ENCODE peak calls at places on chromosomes 5 and 9, in six cellular contexts. P, O, J, K, M and H are unnamed samples.

GRCh38 chr5:176610430-176610763 is 441 bp upstream of the GPRIN1 start:
- DNase-seq in J (no peak), K (no peak), M (no peak), P (no peak), O (no peak), H (no peak)

GRCh38 chr9:33690156-33690908 is 105.0 kb upstream of the PRSS3 start:
- DNase-seq in M (no peak), O (no peak), P (no peak), K (no peak), J (no peak), H (no peak)

GRCh38 chr5:179370490-179371122 is 25.3 kb upstream of the ADAMTS2 start:
- DNase-seq in J (no peak), K (no peak), M (no peak), P (no peak), O (no peak), H (no peak)

GRCh38 chr9:95938724-95939123 is 63.2 kb downstream of the ERCC6L2 start:
- DNase-seq in M (no peak), O (no peak), P (no peak), J (no peak), K (no peak), H (no peak)

GRCh38 chr9:125701351-125701750 is 5.7 kb downstream of the MAPKAP1 start:
- DNase-seq in P (peak; percentile 40), O (no peak), M (peak; percentile 90), K (peak; percentile 66), J (no peak), H (peak; percentile 50)

GRCh38 chr9:131239307-131239975 is 36.9 kb downstream of the FAM78A start:
- DNase-seq in M (no peak), J (no peak), P (no peak), O (no peak), K (no peak), H (no peak)

GRCh38 chr5:52774005-52774410 is 13.7 kb upstream of the ITGA1 start:
- DNase-seq in M (no peak), O (no peak), J (peak; percentile 38), K (peak; percentile 40), P (no peak), H (no peak)

GRCh38 chr9:79639354-79639753 is 67.6 kb downstream of the TLE4 start:
- DNase-seq in J (no peak), M (no peak), O (no peak), K (no peak), P (peak; percentile 43), H (no peak)

GRCh38 chr9:129908846-129909245 is 73.6 kb downstream of the USP20 start:
- DNase-seq in J (no peak), O (no peak), K (no peak), M (no peak), P (no peak), H (no peak)

GRCh38 chr5:73095564-73096238 is 24.7 kb upstream of the TMEM171 start:
- DNase-seq in J (no peak), K (no peak), M (no peak), O (no peak), P (no peak), H (no peak)

GRCh38 chr9:70746760-70747159 is 332.3 kb upstream of the KLF9 start:
- DNase-seq in O (no peak), M (no peak), P (no peak), K (no peak), J (no peak), H (no peak)

GRCh38 chr9:133710661-133711427 is 27.3 kb downstream of the SARDH start:
- DNase-seq in K (no peak), J (no peak), M (no peak), P (no peak), O (no peak), H (no peak)

GRCh38 chr5:149099920-149100319 is 37.1 kb upstream of the SH3TC2 start:
- DNase-seq in M (no peak), J (no peak), O (no peak), K (no peak), P (no peak), H (no peak)
- H2BK15ac ChIP-seq in M (no peak overlapping the region), J (no peak overlapping the region), O (no peak overlapping the region), K (no peak overlapping the region), P (no peak overlapping the region), H (no peak overlapping the region)

DNA sequence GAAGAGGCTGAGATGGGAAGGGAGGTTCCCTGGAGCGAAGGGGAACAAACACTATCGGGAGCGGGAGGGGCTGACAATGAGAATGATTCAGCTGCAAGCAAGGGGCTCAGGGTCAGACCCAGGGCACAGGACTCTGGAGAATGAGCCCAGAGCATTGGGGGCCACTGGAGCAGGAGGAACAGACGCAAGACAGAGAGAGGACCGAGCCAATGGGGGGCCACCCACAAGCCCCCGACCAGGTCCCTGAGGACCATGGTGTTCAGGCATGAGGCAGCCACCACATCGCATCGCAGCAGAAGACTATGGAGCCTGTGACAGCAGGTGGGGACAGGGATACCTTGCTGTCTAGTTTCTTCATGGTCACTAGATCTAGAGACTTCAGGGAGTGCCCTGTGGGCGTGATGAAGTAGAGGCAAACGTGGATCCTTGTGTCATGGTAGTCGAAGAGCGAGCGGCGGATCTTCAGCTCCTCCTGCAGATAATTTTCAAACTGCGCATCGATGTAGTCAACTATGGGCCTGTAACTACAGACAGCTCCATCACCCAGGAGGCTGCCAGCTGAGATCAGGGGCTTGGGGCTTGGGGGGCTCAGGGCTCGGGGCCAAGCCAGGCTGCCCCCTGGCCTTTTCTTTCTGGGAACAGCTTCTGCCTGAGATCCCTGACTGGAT is 13.5 kb downstream of the SEPTIN8 start:
- DNase-seq in K (no peak), J (no peak), P (no peak), M (no peak), O (no peak), H (no peak)
- H2BK15ac ChIP-seq in K (no peak overlapping the region), J (no peak overlapping the region), P (no peak overlapping the region), M (no peak overlapping the region), O (no peak overlapping the region), H (no peak overlapping the region)

GRCh38 chr5:122789461-122790171 is 14.7 kb downstream of the SNX2 start:
- DNase-seq in O (no peak), P (peak; percentile 70), J (no peak), K (no peak), M (no peak), H (no peak)
- H2BK15ac ChIP-seq in O (no peak overlapping the region), P (no peak overlapping the region), J (no peak overlapping the region), K (no peak overlapping the region), M (no peak overlapping the region), H (no peak overlapping the region)

DNA sequence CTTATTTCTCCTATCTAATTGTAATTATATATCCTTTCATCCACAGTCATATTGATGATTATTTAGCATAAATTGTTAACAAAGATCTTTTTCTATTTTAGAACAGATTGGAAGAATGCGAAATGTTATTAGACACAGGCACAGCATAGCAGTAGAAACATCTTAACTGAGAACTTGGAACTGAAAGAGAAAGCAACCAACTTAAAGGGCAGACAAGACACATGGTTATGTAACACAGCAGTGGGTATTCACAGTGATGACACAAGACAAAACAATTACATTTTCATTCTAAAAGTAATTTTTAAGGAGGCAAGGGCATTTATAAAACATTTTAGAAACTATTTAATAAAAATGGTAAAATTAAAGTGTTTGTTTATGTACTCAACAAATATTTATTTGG is 57.7 kb upstream of the MEF2C start:
- DNase-seq in K (peak; percentile 38), P (no peak), M (no peak), J (no peak), O (no peak), H (no peak)
- H2BK15ac ChIP-seq in K (no peak overlapping the region), P (no peak overlapping the region), M (no peak overlapping the region), J (no peak overlapping the region), O (no peak overlapping the region), H (no peak overlapping the region)

DNA sequence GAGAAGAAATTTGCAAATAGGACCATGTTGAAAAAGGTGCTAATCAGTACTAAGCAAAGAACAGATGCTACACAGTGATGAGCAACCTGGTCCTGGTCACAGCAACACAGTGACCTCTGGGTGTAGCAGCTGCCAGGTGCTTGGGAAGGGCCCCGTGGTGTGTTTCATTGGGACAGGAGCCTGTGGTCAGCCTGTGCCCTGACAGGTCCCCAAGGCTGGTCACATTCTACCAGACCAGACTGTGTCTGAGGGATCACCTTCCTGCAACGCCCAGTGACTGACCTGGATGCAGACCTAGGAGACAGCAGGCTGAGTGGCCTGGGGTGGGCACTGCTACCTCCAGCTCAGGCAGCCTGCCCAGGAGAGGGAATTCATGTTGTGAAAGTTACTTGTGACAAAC is 54.8 kb upstream of the FAM120AOS start:
- DNase-seq in P (no peak), M (no peak), K (no peak), J (no peak), O (no peak), H (no peak)
- H2BK15ac ChIP-seq in P (no peak overlapping the region), M (no peak overlapping the region), K (no peak overlapping the region), J (no peak overlapping the region), O (no peak overlapping the region), H (no peak overlapping the region)

DNA sequence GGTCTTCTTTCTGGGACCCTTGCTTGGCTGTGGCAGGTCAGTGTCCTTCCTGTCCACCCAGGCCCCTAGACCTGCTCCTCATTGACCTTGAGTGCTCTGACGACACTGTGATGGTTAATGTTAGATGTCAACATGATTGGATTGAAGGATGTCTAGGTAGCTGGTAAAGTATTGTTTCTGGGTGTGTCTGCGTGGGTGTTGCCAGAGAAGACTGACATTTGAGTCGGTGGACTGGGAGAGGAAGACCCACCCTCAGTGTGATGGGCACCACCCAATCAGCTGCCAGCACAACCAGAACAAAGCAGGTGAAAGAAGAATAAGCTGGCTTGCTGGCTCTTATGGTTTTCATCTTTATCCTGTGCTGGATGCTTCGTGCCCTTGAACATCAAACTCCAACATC is 74.5 kb downstream of the CFAP90 start:
- DNase-seq in O (no peak), M (no peak), J (no peak), P (no peak), K (no peak), H (no peak)
- H2BK15ac ChIP-seq in O (no peak overlapping the region), M (no peak overlapping the region), J (no peak overlapping the region), P (no peak overlapping the region), K (no peak overlapping the region), H (no peak overlapping the region)

GRCh38 chr5:142091922-142092321 is 16.7 kb upstream of the NDFIP1 start:
- DNase-seq in O (no peak), P (no peak), K (no peak), M (no peak), J (no peak), H (no peak)

GRCh38 chr5:142097681-142098080 is 10.9 kb upstream of the NDFIP1 start:
- DNase-seq in P (no peak), J (no peak), O (no peak), M (peak; percentile 10), K (no peak), H (no peak)

GRCh38 chr5:142095651-142096330 is 12.8 kb upstream of the NDFIP1 start:
- DNase-seq in O (no peak), K (no peak), J (no peak), P (no peak), M (no peak), H (no peak)

GRCh38 chr5:142096382-142096781 is 12.2 kb upstream of the NDFIP1 start:
- DNase-seq in K (no peak), O (no peak), M (no peak), P (peak; percentile 33), J (no peak), H (no peak)

DNA sequence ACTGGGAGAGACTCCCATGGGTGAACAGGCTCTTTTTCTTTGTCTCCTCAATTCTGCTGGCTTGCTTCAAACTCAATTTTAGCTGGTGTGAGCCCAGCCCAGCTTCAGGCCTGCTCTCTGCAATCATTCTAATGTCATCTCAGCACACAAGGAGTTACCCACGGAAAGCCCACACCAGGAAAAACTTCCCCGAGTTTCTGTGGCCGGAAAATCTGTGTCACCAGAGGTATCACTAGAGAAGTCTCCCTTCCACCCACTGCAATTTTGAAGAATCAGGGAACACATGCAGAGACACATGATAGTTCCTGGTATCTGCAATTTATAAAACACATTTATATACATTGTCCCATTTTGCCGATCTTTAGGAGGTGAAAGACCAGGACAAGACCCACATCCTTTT is 13.5 kb upstream of the NDFIP1 start:
- DNase-seq in M (no peak), J (no peak), P (no peak), K (no peak), O (no peak), H (no peak)
- H2BK15ac ChIP-seq in M (no peak overlapping the region), J (no peak overlapping the region), P (no peak overlapping the region), K (no peak overlapping the region), O (no peak overlapping the region), H (no peak overlapping the region)